ENCODE peak calls at places on chromosomes 7 and 10, in ten cellular contexts. Y is H1, V is A549, L is ovary, R is sigmoid colon, J is tibial nerve, S is stomach, Q is suprapubic skin, T is esophagus muscularis mucosa, Z is HepG2. O is an unnamed sample.

GRCh38 chr10:71326464-71326881 is 7.4 kb downstream of the SLC29A3 start:
- DNase-seq in L (no peak), J (no peak), S (peak; percentile 68), Y (no peak), Q (no peak), V (no peak), T (no peak), Z (no peak), R (no peak), O (peak; percentile 39)

GRCh38 chr7:96727534-96728088 is 18.0 kb upstream of the SEM1 start:
- DNase-seq in V (no peak), S (no peak), T (no peak), R (no peak), Y (no peak), Q (no peak), L (no peak), J (no peak), Z (no peak), O (no peak)

GRCh38 chr10:108598320-108598695 is 1325.0 kb downstream of the XPNPEP1 start:
- DNase-seq in T (no peak), Y (peak; percentile 31), V (no peak), L (no peak), Q (no peak), J (no peak), Z (peak; percentile 28), R (no peak), S (no peak), O (no peak)

GRCh38 chr7:150856303-150857275 is 4.3 kb downstream of the AOC1 start:
- DNase-seq in J (no peak), Y (no peak), R (peak; percentile 58), T (peak; percentile 72), L (peak; percentile 6), Q (no peak), S (no peak), Z (no peak), V (no peak), O (no peak)

GRCh38 chr10:129888784-129889616 is 75.1 kb downstream of the EBF3 start:
- DNase-seq in Y (peak; percentile 65), S (no peak), R (no peak), Z (no peak), J (peak; percentile 41), Q (peak; percentile 87), T (no peak), L (no peak), V (peak; percentile 64), O (no peak)

GRCh38 chr10:119205926-119206602 is 1.3 kb upstream of the GRK5 start:
- DNase-seq in L (no peak), Q (peak; percentile 85), Z (peak; percentile 83), J (peak; percentile 50), S (peak; percentile 59), V (peak; percentile 64), Y (no peak), R (peak; percentile 87), T (peak; percentile 92), O (peak; percentile 77)

GRCh38 chr10:75951026-75951589 is 519.7 kb downstream of the LRMDA start:
- DNase-seq in S (no peak), Z (no peak), R (no peak), Y (no peak), Q (no peak), T (no peak), V (no peak), J (no peak), L (no peak), O (no peak)

GRCh38 chr10:116671274-116671926 is 50.6 kb downstream of the PNLIPRP2 start:
- DNase-seq in Z (no peak), T (no peak), R (no peak), L (no peak), J (no peak), V (no peak), S (no peak), Y (no peak), Q (no peak), O (no peak)

GRCh38 chr10:18308600-18308999 is 168.4 kb downstream of the CACNB2 start:
- DNase-seq in R (no peak), J (no peak), V (no peak), L (no peak), Q (no peak), S (no peak), Z (no peak), T (no peak), Y (no peak), O (no peak)

GRCh38 chr7:83119496-83119895 is 43.2 kb downstream of the PCLO start:
- DNase-seq in R (no peak), L (no peak), V (no peak), Q (no peak), Z (no peak), Y (no peak), S (no peak), T (no peak), J (no peak), O (no peak)

GRCh38 chr7:139671967-139672366 is 105.8 kb downstream of the HIPK2 start:
- DNase-seq in T (no peak), Q (no peak), V (no peak), J (no peak), L (no peak), R (no peak), S (no peak), Y (no peak), Z (no peak), O (no peak)

GRCh38 chr7:107643407-107643806 is 17.2 kb upstream of the SLC26A4 start:
- DNase-seq in V (no peak), L (no peak), Y (no peak), R (no peak), S (no peak), T (no peak), J (no peak), Z (no peak), Q (no peak), O (no peak)

GRCh38 chr7:144761493-144761892 is 74.4 kb downstream of the TPK1 start:
- DNase-seq in R (no peak), J (no peak), V (no peak), L (no peak), Y (no peak), T (no peak), Z (no peak), S (no peak), Q (no peak), O (no peak)

GRCh38 chr10:972763-973162 is 15.5 kb upstream of the GTPBP4 start:
- DNase-seq in L (no peak), J (no peak), S (no peak), Z (no peak), Y (no peak), T (no peak), R (no peak), V (no peak), Q (no peak), O (no peak)

GRCh38 chr7:113875224-113875623 is 43.6 kb downstream of the PPP1R3A start:
- DNase-seq in J (no peak), T (no peak), R (no peak), Y (no peak), Z (no peak), S (no peak), Q (no peak), L (no peak), V (no peak), O (no peak)

GRCh38 chr7:151800391-151800790 is 76.5 kb downstream of the PRKAG2 start:
- DNase-seq in R (no peak), S (no peak), T (no peak), Q (no peak), Z (no peak), L (no peak), V (no peak), Y (no peak), J (no peak), O (no peak)

GRCh38 chr7:128322040-128322643 is 21.6 kb downstream of the RBM28 start:
- DNase-seq in V (no peak), Y (no peak), Q (no peak), L (no peak), R (no peak), Z (peak; percentile 48), J (no peak), S (no peak), T (no peak), O (no peak)

GRCh38 chr7:20407585-20408466 is 77.1 kb downstream of the ITGB8 start:
- DNase-seq in R (peak; percentile 63), S (peak; percentile 36), T (no peak), Q (no peak), L (peak; percentile 59), Z (no peak), V (no peak), Y (no peak), J (peak; percentile 18), O (no peak)

GRCh38 chr10:21372651-21373410 is 152.7 kb downstream of the SKIDA1 start:
- DNase-seq in Y (no peak), T (no peak), L (peak; percentile 64), S (no peak), Q (no peak), J (peak; percentile 41), Z (no peak), R (no peak), V (peak; percentile 82), O (peak; percentile 58)

GRCh38 chr7:28755255-28755654 is 202.9 kb downstream of the TRIL start:
- DNase-seq in S (no peak), L (no peak), V (no peak), J (peak; percentile 33), Q (no peak), T (no peak), R (no peak), Z (no peak), Y (no peak), O (no peak)
- TF ChIP-seq EP300 in S (no peak), L (no peak), V (no peak), J (no peak), Q (no peak), T (no peak), R (no peak), Z (no peak), Y (no peak), O (no peak)

DNA sequence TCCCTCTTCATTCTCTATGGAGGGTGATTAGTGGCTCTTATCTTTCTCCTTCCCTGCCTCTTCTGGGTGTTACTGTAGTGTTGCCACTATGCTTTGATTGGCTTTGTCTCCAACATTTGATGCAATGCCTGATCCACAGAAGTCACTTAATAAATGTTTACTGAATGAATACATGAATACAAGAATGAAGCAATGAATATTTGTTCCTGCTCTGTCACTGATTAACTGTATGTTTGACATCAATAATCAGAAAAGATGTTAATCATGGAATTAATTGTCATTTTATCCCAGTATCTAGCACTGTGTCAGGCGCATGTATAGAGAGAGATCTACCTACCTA is 4.3 kb downstream of the ANK3 start:
- DNase-seq in L (no peak), Z (no peak), J (no peak), V (no peak), Y (no peak), R (no peak), T (no peak), S (no peak), Q (no peak), O (no peak)
- H3K4me3 ChIP-seq in L (no peak overlapping the region), Z (no peak overlapping the region), J (no peak overlapping the region), V (no peak overlapping the region), Y (no peak overlapping the region), R (no peak overlapping the region), T (no peak overlapping the region), S (no peak overlapping the region), Q (no peak overlapping the region), O (no peak overlapping the region)

GRCh38 chr7:26630361-26630760 is 234.0 kb downstream of the SKAP2 start:
- DNase-seq in R (no peak), J (no peak), V (no peak), Z (no peak), Q (no peak), S (no peak), T (no peak), Y (no peak), L (no peak), O (no peak)
- TF ChIP-seq EP300 in R (no peak), J (no peak), V (no peak), Z (no peak), Q (no peak), S (no peak), T (no peak), Y (no peak), L (no peak), O (no peak)

GRCh38 chr10:89475567-89475966 is 59.8 kb downstream of the SLC16A12 start:
- DNase-seq in Q (no peak), J (no peak), L (no peak), T (no peak), S (no peak), R (no peak), Z (peak; percentile 70), V (no peak), Y (no peak), O (no peak)
- H3K4me3 ChIP-seq in Q (no peak overlapping the region), J (no peak overlapping the region), L (no peak overlapping the region), T (no peak overlapping the region), S (no peak overlapping the region), R (no peak overlapping the region), Z (peak overlapping the region; percentile 37), V (no peak overlapping the region), Y (no peak overlapping the region), O (no peak overlapping the region)

O was measured in transverse colon.